ENCODE peak calls at places on chromosomes 3 and 15, in ten cellular contexts. A, B, N, L, H, I, E, R, W and D are unnamed samples.

GRCh38 chr3:18071833-18072232 is 329.4 kb upstream of the TBC1D5 start:
- DNase-seq in I (no peak), B (peak), A (no peak), E (no peak), W (no peak), H (no peak), L (no peak), N (no peak), R (no peak), D (no peak)

GRCh38 chr15:62749445-62749844 is 293.1 kb upstream of the TPM1 start:
- DNase-seq in H (no peak), B (peak), W (no peak), E (no peak), R (no peak), L (no peak), N (peak), I (no peak), A (no peak), D (no peak)

GRCh38 chr3:30596161-30596560 is 10.2 kb upstream of the TGFBR2 start:
- DNase-seq in R (no peak), H (no peak), N (no peak), W (no peak), L (no peak), I (no peak), B (no peak), E (no peak), A (no peak), D (no peak)

GRCh38 chr3:71258116-71258515 is 325.4 kb downstream of the FOXP1 start:
- DNase-seq in N (peak), E (no peak), W (no peak), B (peak), I (no peak), H (no peak), L (no peak), A (no peak), R (no peak), D (no peak)

GRCh38 chr3:38564631-38565338 is 68.6 kb downstream of the EXOG start:
- DNase-seq in B (no peak), E (no peak), L (no peak), R (no peak), W (no peak), I (no peak), N (no peak), H (no peak), A (no peak), D (no peak)

GRCh38 chr3:112078125-112079083 is 7.8 kb upstream of the C3orf52 start:
- DNase-seq in I (no peak), W (no peak), B (no peak), N (no peak), L (no peak), R (no peak), H (no peak), A (no peak), E (no peak), D (no peak)

GRCh38 chr15:39434751-39435238 is 146.1 kb upstream of the THBS1 start:
- DNase-seq in R (no peak), L (no peak), H (no peak), A (no peak), W (no peak), B (no peak), I (peak), E (no peak), N (no peak), D (no peak)

GRCh38 chr3:120678331-120678845 is 3.7 kb downstream of the HGD start:
- DNase-seq in L (peak), A (no peak), B (peak), I (no peak), E (no peak), H (no peak), N (peak), R (no peak), W (peak), D (no peak)

GRCh38 chr15:50166216-50166615 is 15.8 kb upstream of the SLC27A2 start:
- DNase-seq in N (peak), I (no peak), H (no peak), B (peak), A (no peak), R (no peak), W (no peak), L (no peak), E (no peak), D (no peak)

GRCh38 chr3:132538072-132538471 is 59.0 kb upstream of the ACKR4 start:
- DNase-seq in A (no peak), R (no peak), H (no peak), N (no peak), B (no peak), L (no peak), W (no peak), E (no peak), I (no peak), D (no peak)

GRCh38 chr15:88742161-88742560 is 61.1 kb upstream of the ACAN start:
- DNase-seq in N (no peak), A (no peak), E (no peak), I (no peak), W (no peak), H (no peak), B (no peak), L (no peak), R (no peak), D (no peak)

GRCh38 chr3:187807086-187807862 is 62.0 kb upstream of the BCL6 start:
- DNase-seq in W (no peak), H (no peak), E (no peak), B (peak), I (no peak), R (no peak), N (peak), L (no peak), A (no peak), D (no peak)

GRCh38 chr3:171950373-171950772 is 89.0 kb upstream of the FNDC3B start:
- DNase-seq in N (peak), H (no peak), E (no peak), B (peak), I (no peak), W (no peak), R (no peak), A (no peak), L (no peak), D (no peak)

GRCh38 chr3:58783845-58784244 is 117.3 kb upstream of the FAM3D start:
- DNase-seq in E (no peak), R (no peak), W (no peak), L (no peak), N (no peak), H (no peak), B (no peak), A (no peak), I (no peak), D (no peak)

GRCh38 chr3:23697416-23697815 is 108.3 kb upstream of the UBE2E1 start:
- DNase-seq in W (no peak), H (no peak), N (no peak), A (no peak), R (no peak), E (no peak), I (no peak), L (no peak), B (no peak), D (no peak)

GRCh38 chr3:12553921-12554391 is 2.9 kb upstream of the MKRN2 start:
- DNase-seq in L (peak), B (peak), R (no peak), H (no peak), E (no peak), W (no peak), N (no peak), I (no peak), A (peak), D (peak)

GRCh38 chr3:11391172-11391879 is 119.1 kb downstream of the ATG7 start:
- DNase-seq in H (no peak), L (no peak), I (no peak), B (peak), W (no peak), A (no peak), N (no peak), R (no peak), E (no peak), D (no peak)

GRCh38 chr3:53677406-53677805 is 168.8 kb downstream of the CHDH start:
- DNase-seq in E (no peak), R (no peak), N (no peak), W (no peak), A (peak), L (no peak), I (no peak), B (no peak), H (no peak), D (no peak)

GRCh38 chr3:188792788-188793187 is 379.0 kb upstream of the TPRG1 start:
- DNase-seq in H (no peak), B (peak), A (no peak), I (no peak), W (no peak), N (peak), L (no peak), E (no peak), R (no peak), D (no peak)

GRCh38 chr3:99925584-99925983 is 107.9 kb downstream of the CMSS1 start:
- DNase-seq in R (no peak), A (no peak), N (peak), E (no peak), W (peak), H (peak), I (no peak), B (peak), L (peak), D (no peak)

GRCh38 chr15:29468899-29469298 is 199.3 kb upstream of the NSMCE3 start:
- DNase-seq in A (no peak), R (no peak), L (no peak), I (no peak), B (no peak), E (no peak), W (no peak), N (no peak), H (no peak), D (no peak)

GRCh38 chr15:95377251-95377852 is 953.1 kb upstream of the NR2F2 start:
- DNase-seq in A (no peak), W (no peak), R (no peak), H (no peak), N (no peak), B (no peak), L (no peak), I (no peak), E (no peak), D (no peak)

GRCh38 chr3:142993958-142994442 is 7.4 kb upstream of the U2SURP start:
- DNase-seq in I (no peak), L (peak), A (peak), W (peak), E (no peak), H (peak), R (no peak), B (peak), N (peak), D (no peak)

GRCh38 chr3:26132942-26133341 is 343.1 kb downstream of the OXSM start:
- DNase-seq in B (no peak), N (no peak), I (no peak), R (no peak), H (no peak), E (no peak), L (no peak), A (no peak), W (no peak), D (no peak)
- H3K4me3 ChIP-seq in B (no peak), N (no peak), I (no peak), R (no peak), H (no peak), E (no peak), L (no peak), A (no peak), W (no peak), D (no peak)

GRCh38 chr3:152302521-152303021 is 33.8 kb downstream of the MBNL1 start:
- DNase-seq in R (no peak), W (no peak), N (peak), E (peak), I (no peak), B (peak), A (no peak), L (peak), H (peak), D (peak)

GRCh38 chr3:152301745-152302181 is 33.0 kb downstream of the MBNL1 start:
- DNase-seq in I (no peak), N (no peak), W (no peak), H (no peak), L (no peak), A (no peak), R (no peak), E (no peak), B (no peak), D (peak)

GRCh38 chr3:152307829-152308474 is 39.2 kb downstream of the MBNL1 start:
- DNase-seq in E (no peak), L (no peak), A (no peak), B (peak), H (no peak), N (peak), W (no peak), R (no peak), I (no peak), D (no peak)

GRCh38 chr3:152304160-152304559 is 35.4 kb downstream of the MBNL1 start:
- DNase-seq in W (no peak), B (no peak), H (no peak), L (no peak), E (no peak), I (no peak), N (no peak), A (no peak), R (no peak), D (no peak)

DNA sequence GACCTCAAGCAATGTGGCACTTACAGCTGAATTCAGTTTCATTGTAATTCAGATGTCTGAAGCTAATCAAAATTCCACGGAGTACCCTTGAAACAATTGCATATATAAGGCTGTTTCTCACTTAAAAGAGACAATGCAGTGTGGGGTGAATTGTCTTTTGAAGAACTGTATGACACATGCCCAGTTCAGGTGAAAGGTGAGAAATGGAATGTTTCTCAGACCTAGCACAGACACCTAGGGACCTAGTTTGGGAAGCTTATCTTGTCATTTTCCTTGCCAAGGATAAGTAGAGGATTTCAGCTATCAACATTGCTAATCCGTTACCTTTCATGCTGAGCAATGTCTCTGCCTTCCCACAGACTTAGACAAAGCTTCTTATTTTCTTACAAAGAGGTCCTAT is 36.3 kb downstream of the MBNL1 start:
- DNase-seq in A (no peak), R (no peak), N (no peak), B (no peak), H (no peak), W (no peak), E (no peak), L (no peak), I (no peak), D (no peak)
- H3K4me3 ChIP-seq in A (no peak), R (no peak), N (no peak), B (no peak), H (no peak), W (no peak), E (peak), L (no peak), I (no peak), D (no peak)

GRCh38 chr3:55162031-55162784 is 234.3 kb upstream of the LRTM1 start:
- DNase-seq in A (no peak), W (no peak), H (no peak), L (no peak), E (no peak), N (peak), R (no peak), I (no peak), B (peak), D (no peak)

GRCh38 chr3:55159711-55160110 is 231.9 kb upstream of the LRTM1 start:
- DNase-seq in B (no peak), A (no peak), L (no peak), I (no peak), H (no peak), W (no peak), E (no peak), N (no peak), R (no peak), D (no peak)

GRCh38 chr3:55160241-55160877 is 232.5 kb upstream of the LRTM1 start:
- DNase-seq in W (peak), E (no peak), I (peak), N (peak), L (no peak), B (peak), H (no peak), A (no peak), R (no peak), D (peak)

GRCh38 chr3:55163421-55163820 is 235.6 kb upstream of the LRTM1 start:
- DNase-seq in L (no peak), W (no peak), A (no peak), H (no peak), B (no peak), I (no peak), R (no peak), E (no peak), N (no peak), D (no peak)

GRCh38 chr3:55161256-55161655 is 233.4 kb upstream of the LRTM1 start:
- DNase-seq in N (no peak), W (no peak), A (no peak), I (no peak), E (no peak), H (no peak), L (no peak), B (peak), R (no peak), D (no peak)
- H3K4me3 ChIP-seq in N (no peak), W (no peak), A (no peak), I (no peak), E (no peak), H (no peak), L (no peak), B (no peak), R (no peak), D (no peak)

DNA sequence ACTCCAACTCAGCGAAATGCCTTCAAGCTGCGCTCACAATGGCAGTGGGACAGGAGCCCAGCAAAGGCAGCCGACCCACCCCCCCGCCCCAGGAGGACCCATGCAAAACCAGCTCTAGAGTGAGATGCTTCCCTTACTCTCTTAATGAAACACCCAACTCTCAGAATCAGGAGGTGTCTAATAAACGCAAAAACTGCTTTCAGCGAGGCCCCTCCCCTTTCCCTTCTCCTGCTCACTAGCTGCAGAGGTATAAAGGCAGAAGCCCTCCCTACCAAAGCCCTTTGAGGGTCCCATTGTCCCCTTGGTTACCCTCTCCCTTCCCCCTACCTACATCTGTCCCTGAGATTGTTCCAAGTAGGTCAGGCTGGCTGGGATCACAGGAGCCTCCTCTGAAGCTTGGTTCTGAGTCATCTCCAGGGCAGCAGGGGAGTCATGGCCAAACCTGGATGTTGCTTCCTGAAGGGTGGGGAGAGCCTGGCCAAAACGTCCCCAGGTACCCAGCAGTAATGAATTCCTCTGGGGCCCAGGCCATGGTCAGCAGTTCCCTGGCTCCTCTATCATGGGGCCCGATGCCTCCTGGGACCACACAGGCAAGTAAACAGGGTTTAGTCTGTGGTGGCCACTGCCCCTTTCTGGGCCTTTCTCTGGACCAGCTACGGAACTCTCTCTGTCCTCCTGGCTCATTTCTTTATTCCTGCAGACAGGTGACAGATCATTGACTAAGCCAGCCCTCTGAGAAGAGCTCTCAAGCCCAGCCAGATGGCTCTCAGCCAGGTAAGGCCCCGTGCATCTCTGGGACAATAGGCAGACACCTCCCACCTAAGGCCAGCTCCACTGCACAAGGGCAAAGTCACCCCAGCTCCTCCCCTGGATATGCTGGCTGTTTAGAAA is 8.6 kb downstream of the KLHL25 start:
- DNase-seq in W (no peak), B (peak), R (no peak), I (no peak), E (peak), A (no peak), L (no peak), H (no peak), N (peak), D (no peak)
- H3K4me3 ChIP-seq in W (no peak), B (no peak), R (no peak), I (peak), E (peak), A (no peak), L (no peak), H (no peak), N (no peak), D (no peak)

GRCh38 chr15:23687143-23687470 is at the start of gene NDN:
- DNase-seq in H (peak), A (no peak), E (no peak), B (peak), R (no peak), L (peak), I (peak), N (no peak), W (peak), D (no peak)
- H3K4me3 ChIP-seq in H (peak), A (no peak), E (peak), B (peak), R (peak), L (peak), I (peak), N (peak), W (peak), D (no peak)

GRCh38 chr3:175434591-175434990 is 575.5 kb downstream of the NAALADL2 start:
- DNase-seq in A (no peak), R (no peak), H (no peak), N (no peak), I (no peak), B (no peak), W (no peak), E (no peak), L (no peak), D (no peak)

GRCh38 chr3:175431396-175431795 is 572.3 kb downstream of the NAALADL2 start:
- DNase-seq in A (no peak), N (peak), W (no peak), H (no peak), E (no peak), L (no peak), R (no peak), B (peak), I (no peak), D (no peak)

GRCh38 chr3:175433026-175433668 is 574.0 kb downstream of the NAALADL2 start:
- DNase-seq in H (no peak), L (no peak), A (no peak), R (no peak), I (no peak), W (no peak), N (peak), E (no peak), B (peak), D (no peak)

GRCh38 chr3:175432338-175433025 is 573.3 kb downstream of the NAALADL2 start:
- DNase-seq in L (no peak), I (no peak), B (peak), N (peak), W (no peak), E (no peak), H (no peak), A (no peak), R (no peak), D (no peak)

DNA sequence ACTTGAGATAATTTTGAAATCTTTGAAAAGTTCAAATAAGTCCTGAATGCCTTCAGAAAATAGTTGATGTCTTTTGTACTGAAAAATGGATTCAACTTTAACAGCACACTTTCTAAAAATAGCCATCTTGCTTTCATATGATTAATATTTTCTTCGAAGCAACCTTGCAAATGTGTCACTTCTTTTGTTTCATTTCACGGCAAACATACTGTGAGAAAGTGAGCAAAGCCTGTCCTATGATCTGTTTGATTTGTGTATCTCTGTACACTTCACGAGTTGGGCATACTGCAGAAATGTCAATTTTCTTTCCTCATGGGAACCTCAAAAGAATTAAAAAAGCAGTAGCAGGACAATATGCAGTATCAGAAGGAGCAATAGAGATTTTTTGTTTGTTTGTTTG is 571.8 kb downstream of the NAALADL2 start:
- DNase-seq in E (no peak), B (peak), N (no peak), W (no peak), L (no peak), H (no peak), I (no peak), R (no peak), A (peak), D (no peak)
- H3K4me3 ChIP-seq in E (no peak), B (no peak), N (no peak), W (no peak), L (no peak), H (no peak), I (no peak), R (no peak), A (no peak), D (no peak)

DNA sequence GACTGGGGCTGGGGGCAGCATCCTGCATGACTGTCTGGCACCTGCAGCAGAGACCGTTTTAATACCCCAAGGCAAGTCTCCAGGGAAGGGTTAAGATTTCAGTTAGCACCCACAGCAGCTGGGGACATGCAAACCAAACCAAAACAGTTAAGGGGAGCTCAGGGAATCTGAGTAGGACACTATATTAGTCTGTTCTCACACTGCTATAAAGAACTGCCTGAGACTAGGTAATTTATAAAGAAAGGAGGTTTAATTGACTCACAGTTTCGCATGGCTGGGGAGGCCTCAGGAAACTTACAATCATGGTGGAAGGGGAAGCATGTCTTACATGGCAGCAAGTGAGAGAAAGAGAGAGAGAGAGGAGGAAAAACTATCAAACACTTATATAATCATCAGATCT is 25.3 kb downstream of the GALNT15 start:
- DNase-seq in N (no peak), L (no peak), I (no peak), A (no peak), W (no peak), H (no peak), R (no peak), E (no peak), B (no peak), D (no peak)
- H3K4me3 ChIP-seq in N (no peak), L (no peak), I (no peak), A (no peak), W (no peak), H (no peak), R (no peak), E (no peak), B (no peak), D (no peak)